ENCODE peak calls at places on chromosomes 12 and 14, in ten cellular contexts. E is A549, Y is sigmoid colon, D is gastrocnemius medialis, H is vagina, Z is transverse colon, W is IMR-90, C is stomach, O is heart left ventricle, U is GM12892. V is an unnamed sample.

GRCh38 chr12:52810554-52810953 is 3.4 kb downstream of the KRT4 start:
- DNase-seq in O (no peak), U (no peak), D (no peak), C (no peak), Z (no peak), E (no peak), H (no peak), Y (no peak), W (no peak), V (no peak)

GRCh38 chr12:15966426-15966825 is 55.3 kb downstream of the DERA start:
- DNase-seq in O (no peak), W (peak), H (no peak), E (no peak), D (no peak), Z (no peak), C (no peak), U (no peak), Y (no peak), V (no peak)

GRCh38 chr14:23130875-23131274 is 11.8 kb upstream of the CEBPE start:
- DNase-seq in W (no peak), E (no peak), Y (no peak), D (peak), O (no peak), H (no peak), C (no peak), U (no peak), Z (no peak), V (no peak)

GRCh38 chr12:79615596-79616560 is 74.9 kb downstream of the PAWR start:
- DNase-seq in U (no peak), C (no peak), D (no peak), E (no peak), Y (no peak), O (no peak), W (no peak), Z (no peak), H (no peak), V (no peak)

GRCh38 chr12:19938031-19938430 is 430.3 kb upstream of the PDE3A start:
- DNase-seq in D (no peak), E (no peak), O (no peak), Y (no peak), H (no peak), W (no peak), Z (no peak), C (no peak), U (no peak), V (no peak)

GRCh38 chr14:64704743-64705405 is 650 bp downstream of the PLEKHG3 start:
- DNase-seq in H (no peak), C (peak), E (no peak), U (no peak), D (no peak), Y (peak), W (peak), Z (peak), O (no peak), V (no peak)

GRCh38 chr12:46506198-46506597 is 133.6 kb upstream of the SLC38A2 start:
- DNase-seq in E (no peak), U (no peak), Z (no peak), W (no peak), H (no peak), Y (no peak), D (no peak), O (no peak), C (no peak), V (no peak)

GRCh38 chr14:39491134-39491541 is 58.9 kb upstream of the FBXO33 start:
- DNase-seq in Z (no peak), D (no peak), H (no peak), Y (no peak), C (no peak), E (peak), U (no peak), O (no peak), W (peak), V (peak)

GRCh38 chr14:83196235-83196634 is 1662.6 kb upstream of the SEL1L start:
- DNase-seq in U (no peak), Y (no peak), W (peak), D (no peak), O (no peak), H (no peak), Z (no peak), C (no peak), E (no peak), V (no peak)

GRCh38 chr12:131941116-131941986 is 8.4 kb upstream of the EP400 start:
- DNase-seq in Y (peak), O (no peak), W (no peak), H (no peak), E (no peak), C (peak), U (no peak), D (no peak), Z (no peak), V (no peak)

GRCh38 chr12:131105736-131106356 is 152.1 kb downstream of the ADGRD1 start:
- DNase-seq in Y (no peak), Z (no peak), O (no peak), D (no peak), E (no peak), U (no peak), W (no peak), H (no peak), C (no peak), V (no peak)

GRCh38 chr12:68792952-68793351 is 15.0 kb upstream of the MDM2 start:
- DNase-seq in U (peak), Z (peak), O (no peak), H (no peak), Y (no peak), E (peak), C (no peak), D (no peak), W (peak), V (peak)

DNA sequence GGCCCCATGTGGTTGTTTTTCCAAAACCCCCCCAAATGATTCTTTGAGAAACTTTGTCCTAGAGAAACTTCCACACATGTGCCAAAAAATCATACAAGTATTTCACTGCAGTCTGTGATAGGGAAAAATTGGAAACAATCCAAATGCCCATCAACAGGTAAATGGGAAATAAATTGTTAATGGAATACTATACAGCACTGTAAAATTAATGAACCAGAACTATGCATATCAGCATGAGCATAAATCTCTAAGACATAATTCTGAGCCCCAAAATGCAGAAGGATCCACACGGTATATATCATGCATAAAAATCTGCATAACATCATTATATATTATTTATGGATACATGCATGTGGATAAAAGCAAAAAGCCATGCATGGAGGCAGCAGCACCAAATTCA is 5.3 kb upstream of the FICD start:
- DNase-seq in U (no peak), H (no peak), D (no peak), E (no peak), Z (no peak), O (no peak), C (no peak), W (no peak), Y (no peak), V (no peak)
- TF ChIP-seq POLR2A in U (no peak), H (no peak), D (no peak), E (no peak), Z (no peak), O (no peak), C (no peak), W (no peak), Y (no peak), V (no peak)

GRCh38 chr12:111777345-111778045 is 10.8 kb downstream of the ALDH2 start:
- DNase-seq in Y (peak), E (peak), H (no peak), W (no peak), U (no peak), D (no peak), C (peak), O (no peak), Z (peak), V (peak)
- TF ChIP-seq POLR2A in Y (no peak), E (no peak), H (no peak), W (no peak), U (no peak), D (no peak), C (no peak), O (no peak), Z (peak), V (no peak)

GRCh38 chr14:76761198-76761848 is at the start of gene VASH1:
- DNase-seq in Y (peak), U (peak), E (peak), H (peak), D (no peak), Z (peak), O (peak), W (peak), C (peak), V (no peak)
- TF ChIP-seq POLR2A in Y (no peak), U (no peak), E (peak), H (peak), D (no peak), Z (no peak), O (no peak), W (no peak), C (no peak), V (no peak)

GRCh38 chr14:75660630-75661498 is at the start of the genes ERG28 and TTLL5:
- DNase-seq in D (peak), C (peak), E (peak), U (peak), W (peak), Z (peak), Y (peak), O (peak), H (peak), V (peak)

GRCh38 chr14:75660238-75660629 is 442 bp downstream of the ERG28 start:
- DNase-seq in D (no peak), U (no peak), Z (no peak), O (no peak), C (no peak), W (no peak), H (no peak), E (no peak), Y (no peak), V (no peak)

GRCh38 chr14:75661499-75661814 is 411 bp downstream of the TTLL5 start:
- DNase-seq in U (no peak), O (no peak), Z (no peak), Y (no peak), W (no peak), D (no peak), H (no peak), E (no peak), C (no peak), V (no peak)

GRCh38 chr14:75658957-75659356 is 1.7 kb downstream of the ERG28 start:
- DNase-seq in D (no peak), O (no peak), H (no peak), W (no peak), Z (no peak), Y (no peak), E (no peak), U (no peak), C (no peak), V (no peak)

GRCh38 chr14:75662966-75663365 is 1.9 kb downstream of the TTLL5 start:
- DNase-seq in E (no peak), H (no peak), C (no peak), U (no peak), D (no peak), W (no peak), Y (no peak), Z (no peak), O (no peak), V (no peak)
- TF ChIP-seq POLR2A in E (no peak), H (no peak), C (no peak), U (no peak), D (no peak), W (no peak), Y (no peak), Z (no peak), O (no peak), V (no peak)

DNA sequence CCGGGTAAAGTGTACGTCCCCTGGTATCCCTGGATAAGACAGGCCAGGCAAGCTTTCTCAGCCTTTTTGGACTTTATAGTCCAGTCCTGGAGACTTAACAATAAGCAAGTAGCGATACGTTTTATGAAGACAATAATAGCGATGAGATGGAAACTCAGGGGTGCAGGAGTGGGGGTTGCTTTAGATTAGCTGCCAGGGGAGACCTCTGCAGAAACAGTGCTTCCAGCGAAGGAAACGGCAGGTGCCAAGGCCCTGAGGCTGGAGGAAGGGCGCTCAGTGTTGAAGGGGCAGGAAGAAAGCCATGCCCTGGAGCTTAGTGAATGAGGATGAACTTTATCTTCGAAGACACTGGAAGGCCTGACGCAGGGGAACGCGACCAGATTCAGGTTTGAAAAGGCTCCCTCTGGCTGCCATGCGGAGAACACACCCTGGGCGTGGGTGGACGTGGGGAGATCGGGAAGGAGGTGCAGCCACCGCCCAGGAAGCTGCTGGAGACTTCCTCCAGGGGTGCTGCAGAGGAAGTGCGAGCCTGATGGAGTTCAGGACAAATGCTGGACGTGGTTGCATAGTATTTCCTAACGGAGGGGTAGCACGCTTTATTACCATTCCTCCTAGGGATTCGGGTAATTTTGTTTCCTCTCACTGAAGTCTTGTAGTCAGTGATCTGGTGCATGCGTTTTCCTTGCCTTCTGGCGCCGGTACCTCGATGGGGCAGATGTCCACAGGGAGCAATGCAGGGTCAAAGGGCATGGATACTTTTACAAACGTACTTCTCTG is 26.1 kb upstream of the UBC start:
- DNase-seq in C (peak), H (no peak), O (peak), U (no peak), W (peak), Z (peak), D (peak), Y (peak), E (peak), V (peak)
- TF ChIP-seq POLR2A in C (no peak), H (no peak), O (no peak), U (peak), W (no peak), Z (no peak), D (no peak), Y (no peak), E (peak), V (no peak)

DNA sequence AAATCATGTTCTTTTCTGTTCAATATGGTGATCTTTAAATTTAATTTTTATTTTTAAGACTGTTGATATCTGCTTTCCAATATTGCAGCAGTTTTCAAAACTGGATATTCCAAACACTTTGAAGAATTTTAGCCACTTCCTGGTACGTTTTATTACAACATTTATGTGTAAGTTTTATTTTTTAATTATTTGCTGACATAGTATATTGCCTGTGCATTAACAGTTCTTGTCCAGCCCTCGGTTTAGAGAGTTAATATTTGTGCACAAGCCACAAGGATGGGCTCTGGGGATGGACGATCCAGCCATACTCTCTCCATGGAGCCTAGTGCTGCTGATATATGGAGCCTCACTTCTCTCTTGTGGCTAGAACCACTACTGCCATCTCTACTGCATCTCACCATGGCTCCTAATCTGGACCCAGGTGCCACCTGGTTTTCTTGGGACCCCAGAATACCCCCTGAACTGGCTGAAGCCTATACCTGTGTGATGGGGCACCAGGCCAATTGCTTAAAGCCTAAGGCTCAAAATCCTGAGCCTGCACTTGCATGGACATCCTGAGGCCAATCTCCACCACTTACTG is 262.5 kb downstream of the RASSF9 start:
- DNase-seq in D (no peak), Z (no peak), O (no peak), H (no peak), E (no peak), W (no peak), U (no peak), C (no peak), Y (no peak), V (no peak)
- TF ChIP-seq POLR2A in D (no peak), Z (no peak), O (no peak), H (no peak), E (no peak), W (no peak), U (no peak), C (no peak), Y (no peak), V (no peak)